ENCODE peak calls at places on chromosomes 16 and 17, in five cellular contexts. L is NT2/D1; M is stimulated activated CD8-positive, alpha-beta memory T cell treated with anti-CD3 and anti-CD28 coated beads, Interleukin-7, amount 100 ng/mL, for 1 hour; K is hepatocyte; A is heart right ventricle. X is an unnamed sample.
A peak's percentile ranks its signal among the peaks of the same experiment; 100 is the strongest.

GRCh38 chr17:39926588-39927100 is 757 bp downstream of the ORMDL3 start:
- DNase-seq in L (no peak), M (peak; percentile 29), K (peak; percentile 66), A (no peak), X (no peak)

GRCh38 chr16:73743665-73744496 is 552.7 kb upstream of the PSMD7 start:
- DNase-seq in L (peak; percentile 18), M (no peak), K (no peak), A (no peak), X (no peak)

GRCh38 chr16:69199382-69199781 is 12.4 kb downstream of the SNTB2 start:
- DNase-seq in L (no peak), M (no peak), K (peak; percentile 28), A (no peak), X (no peak)

GRCh38 chr17:35244345-35245195 is 1.7 kb downstream of the SLFN5 start:
- DNase-seq in L (no peak), M (peak; percentile 56), K (peak; percentile 59), A (peak; percentile 70), X (peak; percentile 84)

GRCh38 chr17:51046527-51047384 is 73.9 kb downstream of the SPAG9 start:
- DNase-seq in L (peak; percentile 71), M (no peak), K (peak; percentile 89), A (peak; percentile 17), X (peak; percentile 83)

GRCh38 chr17:55005520-55005919 is 37.0 kb downstream of the STXBP4 start:
- DNase-seq in L (peak; percentile 8), M (no peak), K (peak; percentile 12), A (no peak), X (no peak)

GRCh38 chr17:81510798-81511549 is 1.6 kb downstream of the ACTG1 start:
- DNase-seq in L (no peak), M (no peak), K (no peak), A (no peak), X (no peak)

GRCh38 chr17:77424585-77425344 is 284.0 kb downstream of the SEC14L1 start:
- DNase-seq in L (no peak), M (no peak), K (peak; percentile 90), A (peak; percentile 95), X (peak; percentile 95)

GRCh38 chr17:77496401-77496801 is 355.6 kb downstream of the SEC14L1 start:
- DNase-seq in L (no peak), M (no peak), K (no peak), A (no peak), X (peak; percentile 50)

X was measured in sciatic nerve.